ENCODE peak calls at places on chromosomes 2 and 18, in five cellular contexts. D, B, N, F and C are unnamed samples.

GRCh38 chr2:23828256-23828980 is 98.5 kb downstream of the ATAD2B start:
- DNase-seq in D (no peak), B (no peak), N (peak), F (no peak), C (no peak)

GRCh38 chr18:55586841-55587240 is 1.2 kb downstream of the TCF4 start:
- DNase-seq in D (peak), B (no peak), N (peak), F (no peak), C (no peak)

GRCh38 chr2:112021781-112022231 is 33.3 kb upstream of the TMEM87B start:
- DNase-seq in D (no peak), B (peak), N (peak), F (no peak), C (no peak)

GRCh38 chr2:173972636-173973035 is 7.5 kb upstream of the SP3 start:
- DNase-seq in D (no peak), B (no peak), N (peak), F (no peak), C (no peak)

GRCh38 chr2:205370726-205371125 is 311.6 kb upstream of the NRP2 start:
- DNase-seq in D (no peak), B (no peak), N (no peak), F (no peak), C (no peak)

GRCh38 chr2:1502891-1503304 is 89.6 kb downstream of the TPO start:
- DNase-seq in D (no peak), B (no peak), N (no peak), F (no peak), C (no peak)

GRCh38 chr2:207491086-207491485 is 38.7 kb upstream of the CREB1 start:
- DNase-seq in D (no peak), B (no peak), N (no peak), F (no peak), C (no peak)

GRCh38 chr2:165008916-165009315 is 53.6 kb upstream of the SLC38A11 start:
- DNase-seq in D (peak), B (no peak), N (peak), F (no peak), C (no peak)

GRCh38 chr18:50716902-50717301 is 102.9 kb downstream of the MRO start:
- DNase-seq in D (no peak), B (no peak), N (no peak), F (no peak), C (no peak)

GRCh38 chr2:239290618-239291504 is 110.0 kb downstream of the HDAC4 start:
- DNase-seq in D (no peak), B (no peak), N (peak), F (no peak), C (no peak)

GRCh38 chr2:220847587-220847986 is 724.5 kb downstream of the EPHA4 start:
- DNase-seq in D (peak), B (no peak), N (peak), F (no peak), C (no peak)

GRCh38 chr2:69619725-69620124 is 23.8 kb downstream of the AAK1 start:
- DNase-seq in D (no peak), B (no peak), N (no peak), F (no peak), C (no peak)

GRCh38 chr2:215811409-215812355 is 201.7 kb downstream of the MREG start:
- DNase-seq in D (no peak), B (no peak), N (no peak), F (no peak), C (no peak)

GRCh38 chr2:8821276-8822217 is 15.9 kb downstream of the KIDINS220 start:
- DNase-seq in D (peak), B (no peak), N (peak), F (peak), C (no peak)

GRCh38 chr2:95332036-95332435 is 34.9 kb downstream of the KCNIP3 start:
- DNase-seq in D (no peak), B (no peak), N (no peak), F (no peak), C (no peak)

GRCh38 chr18:10481831-10482230 is 27.4 kb downstream of the APCDD1 start:
- DNase-seq in D (no peak), B (no peak), N (no peak), F (no peak), C (no peak)

GRCh38 chr2:42768706-42769256 is 4.8 kb upstream of the OXER1 start:
- DNase-seq in D (no peak), B (no peak), N (no peak), F (peak), C (no peak)

GRCh38 chr2:42771546-42772153 is 7.7 kb upstream of the OXER1 start:
- DNase-seq in D (no peak), B (no peak), N (no peak), F (peak), C (no peak)

GRCh38 chr2:42769583-42770287 is 5.8 kb upstream of the OXER1 start:
- DNase-seq in D (no peak), B (no peak), N (no peak), F (no peak), C (no peak)

GRCh38 chr2:42767899-42768705 is 4.2 kb upstream of the OXER1 start:
- DNase-seq in D (no peak), B (no peak), N (no peak), F (peak), C (no peak)

GRCh38 chr2:42770288-42771131 is 6.6 kb upstream of the OXER1 start:
- DNase-seq in D (peak), B (peak), N (peak), F (peak), C (no peak)
- TF ChIP-seq CTCF in D (peak), B (peak), N (peak), F (peak), C (peak)

DNA sequence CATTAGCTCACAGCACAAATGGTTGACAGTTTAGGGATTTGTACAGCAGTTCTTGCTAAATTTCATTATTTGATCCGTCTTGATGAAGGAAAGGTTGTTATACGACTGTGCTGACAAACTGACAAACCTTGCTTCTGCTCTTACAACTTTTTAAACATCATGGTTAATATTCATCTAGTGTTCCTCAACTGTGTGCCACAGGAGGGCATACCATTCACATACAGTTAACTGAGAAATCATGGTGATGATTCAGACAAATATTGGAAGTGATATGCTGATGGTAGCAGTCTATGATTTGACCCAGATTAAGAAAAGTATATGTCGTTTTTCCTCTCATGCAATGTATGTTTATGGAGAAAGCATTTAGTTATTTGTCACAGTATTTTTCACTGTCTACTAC is 129.8 kb upstream of the FSIP2 start:
- DNase-seq in D (peak), B (no peak), N (peak), F (no peak), C (no peak)
- TF ChIP-seq CTCF in D (peak), B (no peak), N (no peak), F (no peak), C (peak)

GRCh38 chr2:72220170-72220569 is 72.5 kb upstream of the CYP26B1 start:
- DNase-seq in D (no peak), B (peak), N (no peak), F (no peak), C (no peak)
- TF ChIP-seq CTCF in D (no peak), B (peak), N (no peak), F (no peak), C (peak)

GRCh38 chr2:36807223-36807886 is 110.8 kb downstream of the VIT start:
- DNase-seq in D (no peak), B (peak), N (no peak), F (no peak), C (no peak)

GRCh38 chr2:36808386-36808785 is 111.9 kb downstream of the VIT start:
- DNase-seq in D (no peak), B (no peak), N (no peak), F (no peak), C (no peak)

GRCh38 chr2:36811071-36811470 is 114.6 kb downstream of the VIT start:
- DNase-seq in D (no peak), B (no peak), N (no peak), F (no peak), C (no peak)

GRCh38 chr2:36809046-36809445 is 112.5 kb downstream of the VIT start:
- DNase-seq in D (no peak), B (no peak), N (no peak), F (no peak), C (no peak)

DNA sequence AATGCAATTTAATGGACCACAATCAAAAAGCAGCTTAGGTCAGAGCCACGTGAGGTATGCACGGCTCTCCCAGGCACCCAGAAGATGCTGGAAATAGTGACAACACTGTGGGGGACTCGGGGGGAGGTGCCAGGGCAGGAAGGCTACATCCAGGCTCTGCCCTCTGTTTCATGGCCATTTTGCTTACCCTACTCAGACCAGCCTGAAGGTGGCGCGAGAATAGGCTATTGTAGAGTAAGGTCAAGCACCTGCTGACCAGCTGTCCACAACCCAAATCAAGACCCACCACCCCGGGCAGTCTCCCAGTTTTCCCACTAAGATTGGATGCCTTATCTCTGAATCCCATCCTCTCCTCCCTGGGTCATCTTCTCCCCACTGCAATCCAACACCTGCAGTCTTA is 115.7 kb downstream of the VIT start:
- DNase-seq in D (no peak), B (peak), N (no peak), F (no peak), C (no peak)
- TF ChIP-seq CTCF in D (no peak), B (peak), N (no peak), F (no peak), C (peak)

GRCh38 chr2:85457043-85457442 is 38.5 kb downstream of the SH2D6 start:
- DNase-seq in D (no peak), B (no peak), N (no peak), F (no peak), C (no peak)
- TF ChIP-seq CTCF in D (no peak), B (no peak), N (no peak), F (no peak), C (no peak)

GRCh38 chr2:290090-290722 is 2.3 kb upstream of the ALKAL2 start:
- DNase-seq in D (peak), B (peak), N (peak), F (peak), C (peak)
- TF ChIP-seq CTCF in D (peak), B (peak), N (peak), F (peak), C (peak)

GRCh38 chr2:119126650-119127049 is 31.9 kb downstream of the C1QL2 start:
- DNase-seq in D (peak), B (peak), N (no peak), F (no peak), C (peak)
- TF ChIP-seq CTCF in D (peak), B (peak), N (no peak), F (no peak), C (peak)

GRCh38 chr2:11132036-11132671 is 23.1 kb upstream of the SLC66A3 start:
- DNase-seq in D (no peak), B (no peak), N (no peak), F (no peak), C (no peak)
- TF ChIP-seq CTCF in D (no peak), B (no peak), N (no peak), F (no peak), C (no peak)

DNA sequence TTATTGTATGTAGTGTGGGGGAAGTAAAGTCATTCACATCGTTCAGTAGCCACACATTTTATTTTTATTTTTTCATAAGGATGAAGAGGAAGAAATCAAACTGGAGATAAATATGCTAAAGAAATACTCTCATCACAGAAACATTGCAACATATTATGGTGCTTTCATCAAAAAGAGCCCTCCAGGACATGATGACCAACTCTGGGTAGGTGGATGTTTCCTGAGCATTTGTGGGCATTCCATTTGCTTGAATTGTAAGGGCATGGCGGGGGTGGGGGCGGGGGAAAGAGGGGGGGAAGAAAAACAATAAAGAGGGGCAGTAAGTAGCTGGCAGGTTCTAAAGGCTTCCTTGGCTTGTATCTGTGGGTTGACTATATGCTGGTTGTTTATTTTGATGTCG is 126.3 kb downstream of the MAP4K4 start:
- DNase-seq in D (no peak), B (no peak), N (peak), F (no peak), C (no peak)
- TF ChIP-seq CTCF in D (no peak), B (no peak), N (no peak), F (no peak), C (no peak)

GRCh38 chr2:75728614-75729419 is 18.1 kb upstream of the GCFC2 start:
- DNase-seq in D (no peak), B (no peak), N (no peak), F (no peak), C (no peak)

GRCh38 chr2:75729861-75730260 is 19.1 kb upstream of the GCFC2 start:
- DNase-seq in D (peak), B (peak), N (no peak), F (no peak), C (no peak)
- TF ChIP-seq CTCF in D (peak), B (peak), N (no peak), F (no peak), C (peak)